ENCODE peak calls at places on chromosome 22, in nine cellular contexts. M is HCT116, T is tibial artery, X is PC-3, L is upper lobe of right lung, Z is endothelial cell of umbilical vein, G is sigmoid colon, E is OCI-LY7, A is neural progenitor cell. W is an unnamed sample.

GRCh38 chr22:17672417-17672991 is 33.9 kb downstream of the BCL2L13 start:
- DNase-seq in M (no peak), T (no peak), X (peak; percentile 2), L (no peak), Z (no peak), G (no peak), E (no peak), A (peak; percentile 26), W (no peak)

GRCh38 chr22:49638788-49639187 is 188.9 kb downstream of the BRD1 start:
- DNase-seq in M (no peak), T (no peak), X (peak; percentile 82), L (no peak), Z (peak; percentile 20), G (no peak), E (no peak), A (peak; percentile 23), W (peak; percentile 67)

GRCh38 chr22:24191381-24191841 is 10.1 kb downstream of the SUSD2 start:
- DNase-seq in M (no peak), T (no peak), X (no peak), L (peak; percentile 63), Z (no peak), G (no peak), E (no peak), A (no peak), W (no peak)

GRCh38 chr22:17065433-17065832 is 19.4 kb upstream of the IL17RA start:
- DNase-seq in M (no peak), T (no peak), X (no peak), L (no peak), Z (no peak), G (no peak), E (no peak), A (no peak), W (no peak)

GRCh38 chr22:24727218-24727851 is 47.2 kb downstream of the PIWIL3 start:
- DNase-seq in M (peak; percentile 72), T (no peak), X (peak; percentile 87), L (no peak), Z (peak; percentile 98), G (no peak), E (no peak), A (no peak), W (no peak)

GRCh38 chr22:30649430-30650007 is 13.9 kb downstream of the SLC35E4 start:
- DNase-seq in M (peak; percentile 78), T (peak; percentile 52), X (peak; percentile 90), L (no peak), Z (peak; percentile 66), G (no peak), E (no peak), A (no peak), W (no peak)

GRCh38 chr22:42863349-42863911 is 6.4 kb upstream of the ARFGAP3 start:
- DNase-seq in M (peak; percentile 43), T (no peak), X (peak; percentile 72), L (no peak), Z (peak; percentile 19), G (no peak), E (no peak), A (no peak), W (no peak)

GRCh38 chr22:29799217-29799680 is 32.1 kb downstream of the UQCR10 start:
- DNase-seq in M (peak; percentile 58), T (peak; percentile 93), X (peak; percentile 92), L (peak; percentile 94), Z (peak; percentile 88), G (peak; percentile 94), E (no peak), A (no peak), W (peak; percentile 60)

GRCh38 chr22:23751441-23751996 is 607 bp upstream of the ZNF70 start:
- DNase-seq in M (no peak), T (no peak), X (no peak), L (no peak), Z (no peak), G (peak; percentile 77), E (no peak), A (peak; percentile 68), W (no peak)

GRCh38 chr22:38115423-38116205 is 5.1 kb upstream of the BAIAP2L2 start:
- DNase-seq in M (no peak), T (no peak), X (no peak), L (no peak), Z (no peak), G (peak; percentile 59), E (no peak), A (no peak), W (no peak)

GRCh38 chr22:38111941-38112355 is 1.5 kb upstream of the BAIAP2L2 start:
- DNase-seq in M (no peak), T (no peak), X (no peak), L (no peak), Z (no peak), G (no peak), E (no peak), A (no peak), W (no peak)

GRCh38 chr22:38112361-38112760 is 1.9 kb upstream of the BAIAP2L2 start:
- DNase-seq in M (no peak), T (no peak), X (no peak), L (no peak), Z (no peak), G (no peak), E (no peak), A (no peak), W (no peak)

GRCh38 chr22:38118182-38118581 is 7.7 kb upstream of the BAIAP2L2 start:
- DNase-seq in M (no peak), T (no peak), X (no peak), L (no peak), Z (no peak), G (no peak), E (no peak), A (no peak), W (no peak)

DNA sequence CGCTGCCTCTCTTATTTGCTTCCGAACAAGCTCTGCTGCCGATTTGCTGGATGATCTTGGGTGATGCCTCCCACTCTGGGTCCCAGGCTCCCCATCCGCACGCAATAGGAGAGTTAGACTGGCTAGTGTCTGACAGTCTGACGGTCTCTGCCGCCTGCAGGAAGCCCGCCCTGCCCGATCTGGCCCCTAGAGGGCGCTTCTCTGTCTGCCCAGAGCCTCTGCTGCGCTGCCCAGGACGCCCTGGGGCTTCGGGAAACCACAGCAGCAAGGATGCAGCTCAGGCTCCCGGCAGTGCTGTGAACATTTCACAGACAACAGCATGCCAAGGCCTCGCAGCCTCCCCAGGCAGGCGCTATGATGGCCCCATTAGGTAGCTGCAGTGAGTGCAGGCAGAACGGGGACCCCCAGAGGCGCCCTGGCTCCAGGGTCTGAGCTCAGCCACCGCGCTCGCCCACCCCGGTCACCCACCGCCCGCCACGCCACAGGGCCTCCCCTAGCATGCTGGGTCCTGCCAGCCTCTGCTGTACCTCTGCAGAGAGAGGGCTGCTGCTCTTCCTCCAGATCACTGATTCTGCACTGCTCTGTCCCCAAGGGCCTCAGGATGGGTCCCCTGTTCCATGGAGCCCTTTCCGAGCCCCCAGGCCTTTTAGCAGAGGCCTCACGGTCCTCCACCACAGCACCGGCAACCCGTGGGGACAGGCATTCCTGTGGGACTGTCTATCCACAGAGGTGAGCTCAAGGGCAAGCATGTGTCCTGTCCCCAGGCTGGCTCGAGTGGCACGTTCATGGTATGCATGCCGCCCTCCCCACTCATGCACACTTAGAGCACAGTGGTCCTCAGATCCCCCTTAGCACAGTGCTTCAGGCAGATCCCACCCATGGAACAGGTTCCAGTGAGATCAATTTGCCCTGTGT is 4.3 kb upstream of the BAIAP2L2 start:
- DNase-seq in M (peak; percentile 37), T (peak; percentile 84), X (peak; percentile 81), L (peak; percentile 92), Z (peak; percentile 77), G (peak; percentile 91), E (peak; percentile 65), A (peak; percentile 89), W (peak; percentile 93)
- TF ChIP-seq CTCF in M (peak; percentile 95), T (peak; percentile 88), X (peak; percentile 79), L (peak; percentile 91), Z (peak; percentile 96), G (peak; percentile 89), E (peak; percentile 90), A (peak; percentile 94), W (peak; percentile 92)

GRCh38 chr22:35608088-35608487 is 9.0 kb downstream of the MB start:
- DNase-seq in M (no peak), T (no peak), X (no peak), L (no peak), Z (no peak), G (no peak), E (no peak), A (no peak), W (no peak)

GRCh38 chr22:35605787-35606492 is 11.2 kb downstream of the MB start:
- DNase-seq in M (no peak), T (no peak), X (no peak), L (no peak), Z (no peak), G (no peak), E (no peak), A (no peak), W (no peak)

GRCh38 chr22:35604671-35605457 is 12.3 kb downstream of the MB start:
- DNase-seq in M (no peak), T (no peak), X (peak; percentile 49), L (no peak), Z (no peak), G (no peak), E (no peak), A (no peak), W (no peak)

GRCh38 chr22:35609261-35609660 is 7.9 kb downstream of the MB start:
- DNase-seq in M (no peak), T (no peak), X (no peak), L (no peak), Z (no peak), G (no peak), E (no peak), A (no peak), W (no peak)

DNA sequence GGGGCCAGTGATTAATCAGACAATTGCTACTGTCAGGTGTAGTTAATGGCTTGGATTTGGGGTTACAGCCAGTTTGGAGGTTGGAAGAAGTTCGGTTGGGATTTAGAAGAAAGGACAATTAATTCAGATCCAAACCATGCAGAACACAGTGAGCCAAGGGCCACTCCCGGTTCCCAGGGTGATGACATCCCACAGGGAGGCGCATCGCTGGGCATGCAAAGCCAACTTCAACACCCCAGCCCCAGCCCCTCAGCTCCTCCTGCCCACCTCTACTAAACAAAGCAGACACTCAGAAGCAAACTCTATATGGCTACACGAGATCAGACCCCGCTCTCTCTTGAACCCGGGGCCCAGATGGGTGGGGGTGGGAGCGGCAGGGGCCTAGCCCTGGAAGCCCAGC is 10.2 kb downstream of the MB start:
- DNase-seq in M (no peak), T (no peak), X (no peak), L (no peak), Z (no peak), G (no peak), E (no peak), A (no peak), W (no peak)
- H3K27ac ChIP-seq in M (no peak overlapping the region), T (no peak overlapping the region), X (no peak overlapping the region), L (no peak overlapping the region), Z (no peak overlapping the region), G (no peak overlapping the region), E (no peak overlapping the region), A (no peak overlapping the region), W (no peak overlapping the region)

DNA sequence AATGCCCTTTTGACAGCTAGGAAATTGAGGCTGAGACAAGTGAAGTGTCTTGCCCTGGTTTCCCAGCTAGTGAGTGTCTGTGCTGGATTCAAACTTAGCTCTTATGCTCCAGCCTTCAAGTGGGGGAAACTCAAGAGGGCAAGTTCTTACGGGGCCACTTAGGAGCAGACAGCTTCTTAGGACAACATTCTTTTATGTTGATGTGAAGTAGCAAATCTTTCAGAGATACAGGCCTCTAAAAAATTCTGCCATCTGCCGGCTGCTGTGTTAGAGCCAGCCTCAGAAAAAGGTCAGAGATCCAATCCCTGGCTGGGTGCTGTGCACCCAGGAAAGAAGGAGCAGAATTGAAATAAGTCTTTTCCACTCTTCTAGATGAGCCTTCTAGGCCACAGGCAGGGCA is 26.6 kb downstream of the TIMP3 start:
- DNase-seq in M (no peak), T (no peak), X (no peak), L (no peak), Z (no peak), G (peak; percentile 28), E (no peak), A (no peak), W (no peak)
- TF ChIP-seq CTCF in M (no peak), T (no peak), X (peak; percentile 21), L (peak; percentile 23), Z (no peak), G (no peak), E (no peak), A (no peak), W (peak; percentile 44)

GRCh38 chr22:33851985-33852384 is 68.3 kb downstream of the LARGE1 start:
- DNase-seq in M (no peak), T (no peak), X (peak; percentile 19), L (no peak), Z (no peak), G (no peak), E (no peak), A (no peak), W (no peak)
- H3K27ac ChIP-seq in M (no peak overlapping the region), T (no peak overlapping the region), X (peak overlapping the region; percentile 66), L (no peak overlapping the region), Z (no peak overlapping the region), G (peak overlapping the region; percentile 76), E (peak overlapping the region; percentile 80), A (no peak overlapping the region), W (no peak overlapping the region)

W was measured in dorsolateral prefrontal cortex.